ENCODE peak calls at places on chromosomes 13 and 19, in nine cellular contexts. I is dorsolateral prefrontal cortex, X is ureter, V is T-helper 9 cell, D is Right ventricle myocardium superior, P is A549, T is BJ, S is C1 segment of cervical spinal cord, Q is EL. R is an unnamed sample.

GRCh38 chr19:19461671-19462622 is 53.4 kb downstream of the TSSK6 start:
- DNase-seq in P (no peak), V (no peak), T (no peak), D (peak; percentile 79), X (peak; percentile 57), S (no peak), Q (no peak), I (no peak), R (no peak)

GRCh38 chr13:51330741-51331140 is 8.8 kb upstream of the SERPINE3 start:
- DNase-seq in Q (no peak), D (no peak), P (no peak), T (no peak), V (no peak), S (no peak), I (no peak), X (no peak), R (no peak)

GRCh38 chr13:112899618-112900600 is 69.1 kb upstream of the MCF2L start:
- DNase-seq in Q (no peak), S (no peak), I (peak; percentile 35), P (no peak), T (no peak), V (no peak), X (no peak), D (no peak), R (no peak)

GRCh38 chr19:18939163-18939562 is 1.9 kb downstream of the HOMER3 start:
- DNase-seq in D (no peak), Q (no peak), I (no peak), S (no peak), T (no peak), P (no peak), X (no peak), V (no peak), R (no peak)

GRCh38 chr19:8446055-8446709 is 1.4 kb downstream of the HNRNPM start:
- DNase-seq in I (no peak), P (no peak), S (no peak), Q (no peak), T (no peak), V (no peak), X (no peak), D (no peak), R (no peak)

GRCh38 chr13:113586661-113587479 is 2.3 kb downstream of the TFDP1 start:
- DNase-seq in X (peak; percentile 32), V (no peak), D (peak; percentile 16), I (peak; percentile 31), T (no peak), P (no peak), Q (no peak), S (no peak), R (peak; percentile 50)

GRCh38 chr19:57888107-57888493 is 737 bp downstream of the ZNF814 start:
- DNase-seq in Q (no peak), S (no peak), V (no peak), T (no peak), X (no peak), P (no peak), D (no peak), I (no peak), R (no peak)

GRCh38 chr13:39516140-39516539 is 86.9 kb downstream of the LHFPL6 start:
- DNase-seq in V (no peak), T (no peak), Q (peak; percentile 42), I (no peak), S (no peak), D (no peak), X (no peak), P (no peak), R (no peak)

GRCh38 chr13:113647351-113648217 is 10.4 kb downstream of the ATP4B start:
- DNase-seq in D (peak; percentile 95), T (no peak), X (peak; percentile 96), S (peak; percentile 88), V (no peak), Q (peak; percentile 39), P (peak; percentile 5), I (peak; percentile 92), R (peak; percentile 40)

GRCh38 chr13:21583496-21583895 is 20.5 kb downstream of the MICU2 start:
- DNase-seq in X (no peak), T (no peak), S (no peak), Q (peak; percentile 82), D (no peak), V (no peak), P (no peak), I (no peak), R (no peak)

GRCh38 chr19:2239771-2240770 is 3.4 kb downstream of the SF3A2 start:
- DNase-seq in D (no peak), V (peak; percentile 30), T (no peak), X (no peak), S (no peak), Q (peak; percentile 45), P (no peak), I (no peak), R (no peak)

GRCh38 chr19:2983351-2984195 is 6.2 kb downstream of the TLE6 start:
- DNase-seq in X (peak; percentile 62), P (no peak), S (peak; percentile 25), T (no peak), I (peak; percentile 60), V (no peak), Q (peak; percentile 31), D (peak; percentile 81), R (no peak)

GRCh38 chr13:93559718-93560117 is 333.1 kb downstream of the GPC6 start:
- DNase-seq in Q (peak; percentile 69), T (no peak), D (no peak), X (no peak), V (no peak), I (no peak), S (no peak), P (peak; percentile 0), R (no peak)

GRCh38 chr13:71799320-71799719 is 67.7 kb downstream of the DACH1 start:
- DNase-seq in S (no peak), Q (no peak), T (no peak), I (no peak), V (no peak), D (no peak), X (no peak), P (no peak), R (no peak)

GRCh38 chr19:11330103-11330502 is 9.4 kb downstream of the RAB3D start:
- DNase-seq in S (no peak), I (no peak), V (no peak), D (no peak), P (no peak), T (no peak), Q (no peak), X (no peak), R (no peak)

GRCh38 chr13:108345016-108345415 is 75.5 kb downstream of the TNFSF13B start:
- DNase-seq in S (no peak), P (no peak), V (no peak), Q (no peak), T (no peak), X (no peak), I (no peak), D (no peak), R (no peak)

GRCh38 chr19:21308778-21309177 is 20.4 kb downstream of the ZNF708 start:
- DNase-seq in X (no peak), S (no peak), V (no peak), Q (no peak), P (no peak), I (no peak), D (no peak), T (no peak), R (no peak)

GRCh38 chr19:19067276-19068072 is 3.7 kb downstream of the SLC25A42 start:
- DNase-seq in V (no peak), X (no peak), I (no peak), T (no peak), D (no peak), Q (no peak), S (no peak), P (no peak), R (no peak)

GRCh38 chr13:37067874-37068273 is 8.4 kb upstream of the SUPT20H start:
- DNase-seq in T (no peak), X (no peak), V (no peak), P (no peak), D (no peak), Q (no peak), S (no peak), I (no peak), R (no peak)

R was measured in activated naive CD4-positive, alpha-beta T cell treated with anti-CD3 and anti-CD28 coated beads, Interleukin-2, amount 50 U/mL, for 72 hours.